ENCODE peak calls at places on chromosomes 5 and 9, in four cellular contexts. One of them, this sample, is unnamed.

GRCh38 chr5:116652903-116653302 is 78.3 kb upstream of the SEMA6A start:
- DNase-seq in T follicular helper cell: no peak
- DNase-seq in stimulated activated CD4-positive, alpha-beta T cell treated with anti-CD3 and anti-CD28 coated beads, Interleukin-2, amount 100 ng/mL, for 48 hours: no peak
- DNase-seq in erythroblast: no peak
- DNase-seq in this sample: no peak

GRCh38 chr5:163354685-163355084 is 82.7 kb upstream of the CCNG1 start:
- DNase-seq in T follicular helper cell: no peak
- DNase-seq in stimulated activated CD4-positive, alpha-beta T cell treated with anti-CD3 and anti-CD28 coated beads, Interleukin-2, amount 100 ng/mL, for 48 hours: no peak
- DNase-seq in erythroblast: no peak
- DNase-seq in this sample: no peak

GRCh38 chr5:88298425-88298824 is 29.8 kb upstream of the TMEM161B start:
- DNase-seq in T follicular helper cell: no peak
- DNase-seq in stimulated activated CD4-positive, alpha-beta T cell treated with anti-CD3 and anti-CD28 coated beads, Interleukin-2, amount 100 ng/mL, for 48 hours: no peak
- DNase-seq in erythroblast: no peak
- DNase-seq in this sample: no peak

GRCh38 chr9:115369322-115369957 is 251.5 kb upstream of the TNC start:
- DNase-seq in T follicular helper cell: no peak
- DNase-seq in stimulated activated CD4-positive, alpha-beta T cell treated with anti-CD3 and anti-CD28 coated beads, Interleukin-2, amount 100 ng/mL, for 48 hours: no peak
- DNase-seq in erythroblast: no peak
- DNase-seq in this sample: no peak

GRCh38 chr9:134056483-134057310 is 11.1 kb downstream of the BRD3 start:
- DNase-seq in T follicular helper cell: no peak
- DNase-seq in stimulated activated CD4-positive, alpha-beta T cell treated with anti-CD3 and anti-CD28 coated beads, Interleukin-2, amount 100 ng/mL, for 48 hours: no peak
- DNase-seq in erythroblast: no peak
- DNase-seq in this sample: peak

GRCh38 chr5:128924299-128924698 is 41.0 kb upstream of the SLC27A6 start:
- DNase-seq in T follicular helper cell: no peak
- DNase-seq in stimulated activated CD4-positive, alpha-beta T cell treated with anti-CD3 and anti-CD28 coated beads, Interleukin-2, amount 100 ng/mL, for 48 hours: no peak
- DNase-seq in erythroblast: no peak
- DNase-seq in this sample: no peak

GRCh38 chr9:120434532-120434931 is 145.4 kb downstream of the CDK5RAP2 start:
- DNase-seq in T follicular helper cell: no peak
- DNase-seq in stimulated activated CD4-positive, alpha-beta T cell treated with anti-CD3 and anti-CD28 coated beads, Interleukin-2, amount 100 ng/mL, for 48 hours: no peak
- DNase-seq in erythroblast: no peak
- DNase-seq in this sample: peak

GRCh38 chr5:103703617-103704016 is 141.0 kb upstream of the NUDT12 start:
- DNase-seq in T follicular helper cell: no peak
- DNase-seq in stimulated activated CD4-positive, alpha-beta T cell treated with anti-CD3 and anti-CD28 coated beads, Interleukin-2, amount 100 ng/mL, for 48 hours: no peak
- DNase-seq in erythroblast: no peak
- DNase-seq in this sample: no peak

GRCh38 chr5:158537343-158537742 is 562.4 kb downstream of the EBF1 start:
- DNase-seq in T follicular helper cell: no peak
- DNase-seq in stimulated activated CD4-positive, alpha-beta T cell treated with anti-CD3 and anti-CD28 coated beads, Interleukin-2, amount 100 ng/mL, for 48 hours: no peak
- DNase-seq in erythroblast: no peak
- DNase-seq in this sample: no peak

GRCh38 chr5:110441035-110441434 is 285.4 kb downstream of the TMEM232 start:
- DNase-seq in T follicular helper cell: no peak
- DNase-seq in stimulated activated CD4-positive, alpha-beta T cell treated with anti-CD3 and anti-CD28 coated beads, Interleukin-2, amount 100 ng/mL, for 48 hours: no peak
- DNase-seq in erythroblast: peak
- DNase-seq in this sample: no peak

GRCh38 chr5:87266914-87267573 is 639 bp upstream of the RASA1 start:
- DNase-seq in T follicular helper cell: no peak
- DNase-seq in stimulated activated CD4-positive, alpha-beta T cell treated with anti-CD3 and anti-CD28 coated beads, Interleukin-2, amount 100 ng/mL, for 48 hours: no peak
- DNase-seq in erythroblast: peak
- DNase-seq in this sample: no peak

GRCh38 chr5:91006708-91007107 is 376.4 kb downstream of the ARRDC3 start:
- DNase-seq in T follicular helper cell: no peak
- DNase-seq in stimulated activated CD4-positive, alpha-beta T cell treated with anti-CD3 and anti-CD28 coated beads, Interleukin-2, amount 100 ng/mL, for 48 hours: no peak
- DNase-seq in erythroblast: no peak
- DNase-seq in this sample: no peak

GRCh38 chr5:126263567-126264173 is 159.5 kb upstream of the GRAMD2B start:
- DNase-seq in T follicular helper cell: no peak
- DNase-seq in stimulated activated CD4-positive, alpha-beta T cell treated with anti-CD3 and anti-CD28 coated beads, Interleukin-2, amount 100 ng/mL, for 48 hours: no peak
- DNase-seq in erythroblast: no peak
- DNase-seq in this sample: no peak

GRCh38 chr5:80502795-80503194 is 14.9 kb downstream of the FAM151B start:
- DNase-seq in T follicular helper cell: no peak
- DNase-seq in stimulated activated CD4-positive, alpha-beta T cell treated with anti-CD3 and anti-CD28 coated beads, Interleukin-2, amount 100 ng/mL, for 48 hours: no peak
- DNase-seq in erythroblast: no peak
- DNase-seq in this sample: no peak

GRCh38 chr9:69016366-69017096 is 2.6 kb upstream of the PRKACG start:
- DNase-seq in T follicular helper cell: no peak
- DNase-seq in stimulated activated CD4-positive, alpha-beta T cell treated with anti-CD3 and anti-CD28 coated beads, Interleukin-2, amount 100 ng/mL, for 48 hours: no peak
- DNase-seq in erythroblast: no peak
- DNase-seq in this sample: no peak

GRCh38 chr5:127887282-127887681 is 184.1 kb downstream of the CCDC192 start:
- DNase-seq in T follicular helper cell: no peak
- DNase-seq in stimulated activated CD4-positive, alpha-beta T cell treated with anti-CD3 and anti-CD28 coated beads, Interleukin-2, amount 100 ng/mL, for 48 hours: no peak
- DNase-seq in erythroblast: no peak
- DNase-seq in this sample: no peak

GRCh38 chr9:134682026-134682425 is 40.4 kb downstream of the COL5A1 start:
- DNase-seq in T follicular helper cell: no peak
- DNase-seq in stimulated activated CD4-positive, alpha-beta T cell treated with anti-CD3 and anti-CD28 coated beads, Interleukin-2, amount 100 ng/mL, for 48 hours: no peak
- DNase-seq in erythroblast: no peak
- DNase-seq in this sample: no peak

GRCh38 chr5:135832941-135833340 is 1.5 kb upstream of the SLC25A48 start:
- DNase-seq in T follicular helper cell: no peak
- DNase-seq in stimulated activated CD4-positive, alpha-beta T cell treated with anti-CD3 and anti-CD28 coated beads, Interleukin-2, amount 100 ng/mL, for 48 hours: no peak
- DNase-seq in erythroblast: no peak
- DNase-seq in this sample: peak

GRCh38 chr9:72203205-72203803 is 54.1 kb downstream of the GDA start:
- DNase-seq in T follicular helper cell: no peak
- DNase-seq in stimulated activated CD4-positive, alpha-beta T cell treated with anti-CD3 and anti-CD28 coated beads, Interleukin-2, amount 100 ng/mL, for 48 hours: no peak
- DNase-seq in erythroblast: peak
- DNase-seq in this sample: no peak

GRCh38 chr9:121743441-121744001 is 92.1 kb downstream of the DAB2IP start:
- DNase-seq in T follicular helper cell: no peak
- DNase-seq in stimulated activated CD4-positive, alpha-beta T cell treated with anti-CD3 and anti-CD28 coated beads, Interleukin-2, amount 100 ng/mL, for 48 hours: no peak
- DNase-seq in erythroblast: no peak
- DNase-seq in this sample: peak

GRCh38 chr9:27151693-27152397 is 42.8 kb downstream of the TEK start:
- DNase-seq in T follicular helper cell: no peak
- DNase-seq in stimulated activated CD4-positive, alpha-beta T cell treated with anti-CD3 and anti-CD28 coated beads, Interleukin-2, amount 100 ng/mL, for 48 hours: no peak
- DNase-seq in erythroblast: no peak
- DNase-seq in this sample: no peak

GRCh38 chr9:4327504-4328191 is 27.8 kb upstream of the GLIS3 start:
- DNase-seq in T follicular helper cell: no peak
- DNase-seq in stimulated activated CD4-positive, alpha-beta T cell treated with anti-CD3 and anti-CD28 coated beads, Interleukin-2, amount 100 ng/mL, for 48 hours: no peak
- DNase-seq in erythroblast: no peak
- DNase-seq in this sample: no peak

GRCh38 chr9:18023332-18023731 is 444.5 kb downstream of the SH3GL2 start:
- DNase-seq in T follicular helper cell: no peak
- DNase-seq in stimulated activated CD4-positive, alpha-beta T cell treated with anti-CD3 and anti-CD28 coated beads, Interleukin-2, amount 100 ng/mL, for 48 hours: no peak
- DNase-seq in erythroblast: no peak
- DNase-seq in this sample: no peak

GRCh38 chr5:103804714-103805113 is 242.1 kb upstream of the NUDT12 start:
- DNase-seq in T follicular helper cell: no peak
- DNase-seq in stimulated activated CD4-positive, alpha-beta T cell treated with anti-CD3 and anti-CD28 coated beads, Interleukin-2, amount 100 ng/mL, for 48 hours: no peak
- DNase-seq in erythroblast: no peak
- DNase-seq in this sample: no peak

GRCh38 chr9:4740373-4740622 is 704 bp downstream of the AK3 start:
- DNase-seq in T follicular helper cell: no peak
- DNase-seq in stimulated activated CD4-positive, alpha-beta T cell treated with anti-CD3 and anti-CD28 coated beads, Interleukin-2, amount 100 ng/mL, for 48 hours: no peak
- DNase-seq in erythroblast: no peak
- DNase-seq in this sample: no peak

GRCh38 chr9:130352586-130353285 is 87.2 kb downstream of the HMCN2 start:
- DNase-seq in T follicular helper cell: no peak
- DNase-seq in stimulated activated CD4-positive, alpha-beta T cell treated with anti-CD3 and anti-CD28 coated beads, Interleukin-2, amount 100 ng/mL, for 48 hours: no peak
- DNase-seq in erythroblast: no peak
- DNase-seq in this sample: no peak

GRCh38 chr5:142904421-142904820 is 134.2 kb downstream of the ARHGAP26 start:
- DNase-seq in T follicular helper cell: no peak
- DNase-seq in stimulated activated CD4-positive, alpha-beta T cell treated with anti-CD3 and anti-CD28 coated beads, Interleukin-2, amount 100 ng/mL, for 48 hours: no peak
- DNase-seq in erythroblast: no peak
- DNase-seq in this sample: no peak

GRCh38 chr9:135218331-135219225 is 131.1 kb downstream of the OLFM1 start:
- DNase-seq in T follicular helper cell: no peak
- DNase-seq in stimulated activated CD4-positive, alpha-beta T cell treated with anti-CD3 and anti-CD28 coated beads, Interleukin-2, amount 100 ng/mL, for 48 hours: no peak
- DNase-seq in erythroblast: no peak
- DNase-seq in this sample: no peak

GRCh38 chr9:8863064-8863463 is 1063.5 kb upstream of the DMAC1 start:
- DNase-seq in T follicular helper cell: no peak
- DNase-seq in stimulated activated CD4-positive, alpha-beta T cell treated with anti-CD3 and anti-CD28 coated beads, Interleukin-2, amount 100 ng/mL, for 48 hours: no peak
- DNase-seq in erythroblast: no peak
- DNase-seq in this sample: no peak

GRCh38 chr5:100823812-100824211 is 79.3 kb downstream of the ST8SIA4 start:
- DNase-seq in T follicular helper cell: no peak
- DNase-seq in stimulated activated CD4-positive, alpha-beta T cell treated with anti-CD3 and anti-CD28 coated beads, Interleukin-2, amount 100 ng/mL, for 48 hours: no peak
- DNase-seq in erythroblast: no peak
- DNase-seq in this sample: no peak

GRCh38 chr9:69857131-69857530 is 36.5 kb downstream of the CFAP95 start:
- DNase-seq in T follicular helper cell: no peak
- DNase-seq in stimulated activated CD4-positive, alpha-beta T cell treated with anti-CD3 and anti-CD28 coated beads, Interleukin-2, amount 100 ng/mL, for 48 hours: no peak
- DNase-seq in erythroblast: no peak
- DNase-seq in this sample: no peak

GRCh38 chr5:141870226-141870625 is 8.0 kb downstream of the PCDH1 start:
- DNase-seq in T follicular helper cell: no peak
- DNase-seq in stimulated activated CD4-positive, alpha-beta T cell treated with anti-CD3 and anti-CD28 coated beads, Interleukin-2, amount 100 ng/mL, for 48 hours: no peak
- DNase-seq in erythroblast: no peak
- DNase-seq in this sample: no peak

GRCh38 chr9:85527331-85528015 is 214.3 kb downstream of the AGTPBP1 start:
- DNase-seq in T follicular helper cell: no peak
- DNase-seq in stimulated activated CD4-positive, alpha-beta T cell treated with anti-CD3 and anti-CD28 coated beads, Interleukin-2, amount 100 ng/mL, for 48 hours: no peak
- DNase-seq in erythroblast: no peak
- DNase-seq in this sample: no peak

GRCh38 chr5:55173696-55174101 is 722 bp upstream of the CDC20B start:
- DNase-seq in T follicular helper cell: no peak
- DNase-seq in stimulated activated CD4-positive, alpha-beta T cell treated with anti-CD3 and anti-CD28 coated beads, Interleukin-2, amount 100 ng/mL, for 48 hours: no peak
- DNase-seq in erythroblast: peak
- DNase-seq in this sample: no peak

GRCh38 chr5:79636981-79637733 is 24.9 kb downstream of the TENT2 start:
- DNase-seq in T follicular helper cell: no peak
- DNase-seq in stimulated activated CD4-positive, alpha-beta T cell treated with anti-CD3 and anti-CD28 coated beads, Interleukin-2, amount 100 ng/mL, for 48 hours: no peak
- DNase-seq in erythroblast: no peak
- DNase-seq in this sample: no peak